ENCODE peak calls at places on chromosomes 11 and 22, in eight cellular contexts. X is stromal cell of bone marrow; L is esophagus squamous epithelium; P is left lobe of liver; T is H54; C is MG63; Y is activated naive CD4-positive, alpha-beta T cell; N is body of pancreas. A is an unnamed sample.

GRCh38 chr11:118634435-118635236 is 27.2 kb downstream of the PHLDB1 start:
- DNase-seq in X (no peak), N (peak; percentile 93), C (no peak), L (no peak), T (no peak), Y (no peak), P (peak; percentile 87), A (peak; percentile 11)

GRCh38 chr11:134126197-134126822 is 57.4 kb downstream of the JAM3 start:
- DNase-seq in X (peak; percentile 75), L (no peak), T (peak; percentile 63), N (no peak), Y (no peak), C (peak; percentile 64), P (no peak), A (no peak)

GRCh38 chr22:42752230-42752746 is 31.6 kb upstream of the A4GALT start:
- DNase-seq in X (no peak), L (no peak), Y (no peak), N (no peak), P (no peak), T (no peak), C (no peak), A (no peak)

GRCh38 chr22:40716116-40716515 is 36.8 kb downstream of the MCHR1 start:
- DNase-seq in L (no peak), N (no peak), X (no peak), C (no peak), Y (no peak), T (no peak), P (no peak), A (no peak)

GRCh38 chr22:41699264-41700104 is at the start of gene MEI1:
- DNase-seq in N (peak; percentile 89), X (no peak), P (peak; percentile 88), T (no peak), Y (peak; percentile 68), L (peak; percentile 23), C (no peak), A (no peak)

GRCh38 chr22:20058989-20059770 is 20.9 kb upstream of the DGCR8 start:
- DNase-seq in X (no peak), N (no peak), T (no peak), C (no peak), L (no peak), Y (no peak), P (no peak), A (no peak)

GRCh38 chr11:1476946-1477736 is 9.4 kb downstream of the MOB2 start:
- DNase-seq in L (no peak), Y (no peak), C (no peak), T (no peak), X (no peak), N (peak; percentile 4), P (no peak), A (no peak)

GRCh38 chr22:45843030-45843429 is 133.9 kb downstream of the WNT7B start:
- DNase-seq in N (no peak), P (no peak), T (no peak), C (no peak), L (no peak), Y (no peak), X (no peak), A (no peak)

GRCh38 chr22:48780597-48781277 is 1046.9 kb downstream of the BRD1 start:
- DNase-seq in X (no peak), N (no peak), C (no peak), L (no peak), T (no peak), P (no peak), Y (no peak), A (no peak)

GRCh38 chr22:42431401-42432019 is 693 bp downstream of the NFAM1 start:
- DNase-seq in P (no peak), N (peak; percentile 24), T (no peak), C (no peak), X (no peak), L (no peak), Y (no peak), A (no peak)

GRCh38 chr11:1356007-1356435 is 33.7 kb upstream of the BRSK2 start:
- DNase-seq in T (no peak), P (no peak), Y (no peak), C (no peak), N (no peak), X (no peak), L (no peak), A (no peak)

GRCh38 chr11:124747406-124748099 is 4.5 kb downstream of the VSIG2 start:
- DNase-seq in T (no peak), C (no peak), Y (no peak), L (no peak), N (no peak), P (no peak), X (no peak), A (no peak)

GRCh38 chr22:35726933-35727332 is 9.3 kb downstream of the APOL5 start:
- DNase-seq in N (no peak), P (no peak), Y (no peak), X (no peak), C (no peak), T (no peak), L (no peak), A (no peak)